ENCODE peak calls at places on chromosomes 5 and 9, in four cellular contexts. Y, W, U and D are unnamed samples.

GRCh38 chr9:20511680-20512079 is 110.6 kb downstream of the MLLT3 start:
- DNase-seq in Y (no peak), W (no peak), U (no peak), D (no peak)

GRCh38 chr9:91067306-91067860 is 265.8 kb downstream of the SYK start:
- DNase-seq in Y (no peak), W (no peak), U (no peak), D (no peak)

GRCh38 chr9:78029601-78030552 is 1.7 kb downstream of the GNAQ start:
- DNase-seq in Y (no peak), W (no peak), U (no peak), D (no peak)

GRCh38 chr5:91379602-91380490 is 3.3 kb downstream of the ARRDC3 start:
- DNase-seq in Y (peak; percentile 98), W (peak; percentile 98), U (peak; percentile 49), D (no peak)

GRCh38 chr5:163914911-163915310 is 409.5 kb downstream of the MAT2B start:
- DNase-seq in Y (peak; percentile 73), W (peak; percentile 44), U (no peak), D (no peak)

GRCh38 chr5:180394031-180394636 is 41.0 kb upstream of the GFPT2 start:
- DNase-seq in Y (no peak), W (peak; percentile 39), U (no peak), D (no peak)

GRCh38 chr5:105504-106080 is 13.6 kb downstream of the PLEKHG4B start:
- DNase-seq in Y (no peak), W (no peak), U (no peak), D (no peak)

GRCh38 chr9:6441269-6441668 is 28.3 kb downstream of the UHRF2 start:
- DNase-seq in Y (no peak), W (no peak), U (no peak), D (no peak)

GRCh38 chr9:86207193-86207592 is 52.3 kb downstream of the C9orf153 start:
- DNase-seq in Y (no peak), W (no peak), U (no peak), D (no peak)

GRCh38 chr5:169431386-169431785 is 130.4 kb upstream of the SLIT3 start:
- DNase-seq in Y (no peak), W (no peak), U (no peak), D (no peak)

GRCh38 chr5:137563646-137564474 is 64.7 kb upstream of the SPOCK1 start:
- DNase-seq in Y (no peak), W (no peak), U (peak; percentile 99), D (peak; percentile 68)

GRCh38 chr9:38177680-38178079 is 108.7 kb upstream of the SHB start:
- DNase-seq in Y (no peak), W (no peak), U (no peak), D (no peak)

GRCh38 chr9:71131145-71131544 is 9.7 kb upstream of the TRPM3 start:
- DNase-seq in Y (no peak), W (no peak), U (no peak), D (no peak)

GRCh38 chr5:141772281-141772680 is 90.3 kb upstream of the ARAP3 start:
- DNase-seq in Y (no peak), W (no peak), U (no peak), D (no peak)

GRCh38 chr9:109015026-109015280 is 1.7 kb upstream of the CTNNAL1 start:
- DNase-seq in Y (no peak), W (no peak), U (no peak), D (no peak)

GRCh38 chr5:140251527-140251973 is 51.4 kb downstream of the PFDN1 start:
- DNase-seq in Y (peak; percentile 74), W (no peak), U (peak; percentile 70), D (peak; percentile 50)

GRCh38 chr9:18362901-18363685 is 110.9 kb upstream of the ADAMTSL1 start:
- DNase-seq in Y (no peak), W (no peak), U (no peak), D (no peak)

GRCh38 chr9:87107072-87107471 is 159.8 kb upstream of the GAS1 start:
- DNase-seq in Y (peak; percentile 26), W (no peak), U (no peak), D (peak; percentile 65)

GRCh38 chr5:76964018-76964417 is 11.2 kb downstream of the CRHBP start:
- DNase-seq in Y (no peak), W (no peak), U (no peak), D (peak; percentile 7)

GRCh38 chr5:127290946-127291763 is 559 bp downstream of the MEGF10 start:
- DNase-seq in Y (no peak), W (no peak), U (no peak), D (no peak)

GRCh38 chr9:17905356-17906203 is 326.7 kb downstream of the SH3GL2 start:
- DNase-seq in Y (no peak), W (no peak), U (no peak), D (no peak)

GRCh38 chr5:108729306-108729645 is 18.4 kb upstream of the FER start:
- DNase-seq in Y (no peak), W (no peak), U (no peak), D (no peak)

GRCh38 chr5:108727154-108727638 is 20.5 kb upstream of the FER start:
- DNase-seq in Y (no peak), W (no peak), U (no peak), D (no peak)

GRCh38 chr5:108726446-108727091 is 21.1 kb upstream of the FER start:
- DNase-seq in Y (peak; percentile 9), W (no peak), U (no peak), D (no peak)

GRCh38 chr5:108728566-108729305 is 19.0 kb upstream of the FER start:
- DNase-seq in Y (peak; percentile 40), W (no peak), U (no peak), D (no peak)

GRCh38 chr5:108727639-108728565 is 19.8 kb upstream of the FER start:
- DNase-seq in Y (peak; percentile 85), W (peak; percentile 96), U (peak; percentile 68), D (no peak)
- TF ChIP-seq CTCF in Y (no peak), W (no peak), U (no peak), D (no peak)

GRCh38 chr9:124216474-124217176 is 41.1 kb upstream of the NEK6 start:
- DNase-seq in Y (peak; percentile 88), W (peak; percentile 71), U (no peak), D (no peak)
- H3K4me3 ChIP-seq in Y (peak overlapping the region; percentile 28), W (no peak overlapping the region), U (no peak overlapping the region), D (no peak overlapping the region)

DNA sequence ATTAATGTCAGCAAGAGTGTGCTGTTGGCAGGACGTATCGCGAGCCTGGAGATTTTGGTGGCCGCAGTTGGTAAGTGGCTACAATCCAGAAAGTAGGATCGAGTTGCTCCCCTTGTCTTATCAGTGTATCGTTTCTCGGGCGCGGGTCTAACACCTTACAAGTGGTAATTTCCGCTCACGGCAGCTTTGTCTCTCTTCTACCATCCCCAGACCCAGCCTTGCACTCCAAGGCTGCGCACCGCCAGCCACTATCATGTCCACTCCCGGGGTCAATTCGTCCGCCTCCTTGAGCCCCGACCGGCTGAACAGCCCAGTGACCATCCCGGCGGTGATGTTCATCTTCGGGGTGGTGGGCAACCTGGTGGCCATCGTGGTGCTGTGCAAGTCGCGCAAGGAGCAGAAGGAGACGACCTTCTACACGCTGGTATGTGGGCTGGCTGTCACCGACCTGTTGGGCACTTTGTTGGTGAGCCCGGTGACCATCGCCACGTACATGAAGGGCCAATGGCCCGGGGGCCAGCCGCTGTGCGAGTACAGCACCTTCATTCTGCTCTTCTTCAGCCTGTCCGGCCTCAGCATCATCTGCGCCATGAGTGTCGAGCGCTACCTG is 1.1 kb downstream of the PTGER4 start:
- DNase-seq in Y (peak; percentile 15), W (peak; percentile 67), U (no peak), D (no peak)
- TF ChIP-seq CTCF in Y (peak; percentile 7), W (peak; percentile 14), U (peak; percentile 13), D (peak; percentile 20)

GRCh38 chr5:115812372-115812771 is 4.1 kb downstream of the CDO1 start:
- DNase-seq in Y (no peak), W (no peak), U (no peak), D (no peak)

GRCh38 chr5:115813719-115814118 is 2.7 kb downstream of the CDO1 start:
- DNase-seq in Y (no peak), W (no peak), U (no peak), D (no peak)

GRCh38 chr5:115815693-115816225 is 700 bp downstream of the CDO1 start:
- DNase-seq in Y (no peak), W (peak; percentile 60), U (no peak), D (no peak)

GRCh38 chr5:115816226-115817042 is at the start of gene CDO1:
- DNase-seq in Y (no peak), W (peak; percentile 65), U (no peak), D (no peak)

DNA sequence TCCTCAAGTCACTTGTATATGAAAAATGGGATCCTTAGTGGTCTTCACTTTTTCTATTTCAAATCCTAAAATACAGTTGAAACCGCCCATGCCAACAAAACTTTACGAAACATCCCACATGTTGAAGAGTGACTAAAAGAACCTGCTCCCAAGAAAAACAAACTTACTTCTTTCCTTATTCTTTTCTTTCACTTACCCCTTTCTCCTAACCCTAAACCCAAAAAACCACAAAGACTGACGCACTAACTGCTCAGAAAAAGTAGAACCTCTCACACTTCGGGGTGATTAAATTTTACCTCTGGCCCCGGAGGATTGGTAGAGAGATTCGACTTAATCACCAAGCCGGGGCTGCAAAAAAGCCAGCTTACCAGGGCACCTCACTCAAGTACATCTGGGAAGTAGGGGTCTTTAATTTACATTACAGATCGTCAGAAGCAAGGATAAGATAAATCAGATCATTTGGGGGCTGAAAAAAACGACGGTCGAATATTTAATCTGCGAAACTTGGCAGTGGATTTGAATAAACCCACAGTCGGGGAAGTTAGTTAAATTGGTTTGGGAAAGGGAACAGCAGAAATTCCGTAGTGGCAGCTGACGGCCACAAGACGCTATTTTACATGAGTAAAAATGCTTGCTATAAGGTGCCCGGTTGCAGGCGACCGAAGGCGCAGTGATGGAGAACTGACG is 1.3 kb downstream of the CDO1 start:
- DNase-seq in Y (no peak), W (no peak), U (no peak), D (no peak)
- H3K4me3 ChIP-seq in Y (no peak overlapping the region), W (peak overlapping the region; percentile 54), U (no peak overlapping the region), D (no peak overlapping the region)

GRCh38 chr9:1837453-1838084 is 177.6 kb upstream of the SMARCA2 start:
- DNase-seq in Y (peak; percentile 87), W (no peak), U (no peak), D (no peak)
- TF ChIP-seq CTCF in Y (peak; percentile 78), W (peak; percentile 47), U (peak; percentile 26), D (peak; percentile 32)

DNA sequence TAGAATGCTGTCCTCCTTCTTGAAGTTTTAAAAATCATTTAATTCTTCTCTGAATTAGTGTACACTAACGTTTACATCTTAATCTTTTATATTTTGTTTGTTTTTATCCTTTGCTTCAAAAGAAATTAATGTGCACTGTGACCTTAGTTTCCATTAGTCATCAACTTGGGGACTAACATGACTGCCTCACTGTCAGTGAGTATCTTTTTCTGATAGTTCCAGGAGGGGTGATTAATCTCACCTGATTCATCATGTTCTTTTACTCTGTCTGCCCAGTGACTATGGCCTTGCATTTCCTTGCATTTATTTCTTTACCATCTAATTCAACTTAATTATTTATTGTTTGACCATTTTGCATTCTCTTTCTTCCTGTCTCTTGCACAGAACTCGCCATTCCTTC is 33.4 kb upstream of the NR3C1 start:
- DNase-seq in Y (no peak), W (no peak), U (no peak), D (no peak)
- H3K4me3 ChIP-seq in Y (no peak overlapping the region), W (no peak overlapping the region), U (no peak overlapping the region), D (no peak overlapping the region)